ENCODE peak calls at places on chromosomes 6 and 20, in eight cellular contexts. M is hepatocyte, D is H9, A is H1, P is K562, Z is IMR-90, Y is mammary epithelial cell, L is HCT116. J is an unnamed sample.

GRCh38 chr20:42041000-42041565 is 422.9 kb upstream of the CHD6 start:
- DNase-seq in Y (no peak), Z (no peak), P (peak; percentile 16), D (no peak), L (no peak), A (no peak), M (peak; percentile 10), J (no peak)

GRCh38 chr6:288861-289260 is 3.4 kb upstream of the DUSP22 start:
- DNase-seq in L (no peak), D (no peak), P (no peak), M (no peak), A (no peak), Z (no peak), Y (no peak), J (no peak)

GRCh38 chr6:157267654-157268053 is 55.7 kb downstream of the TMEM242 start:
- DNase-seq in M (no peak), A (no peak), L (no peak), P (no peak), D (peak; percentile 25), Y (no peak), Z (no peak), J (no peak)

GRCh38 chr6:136471922-136472321 is 78.3 kb downstream of the MAP7 start:
- DNase-seq in Y (no peak), L (no peak), Z (no peak), P (no peak), D (no peak), M (no peak), A (no peak), J (no peak)

GRCh38 chr6:42774201-42774600 is 7.7 kb upstream of the BICRAL start:
- DNase-seq in L (no peak), A (no peak), Z (no peak), P (no peak), D (no peak), Y (no peak), M (no peak), J (no peak)

GRCh38 chr20:38628580-38629470 is 27.2 kb downstream of the ARHGAP40 start:
- DNase-seq in M (no peak), P (no peak), L (no peak), Y (no peak), D (peak; percentile 53), A (no peak), Z (no peak), J (no peak)

GRCh38 chr6:116847234-116847633 is 18.4 kb upstream of the GPRC6A start:
- DNase-seq in Y (peak; percentile 24), M (peak; percentile 54), A (no peak), Z (peak; percentile 41), L (peak; percentile 35), P (peak; percentile 17), D (no peak), J (no peak)

GRCh38 chr6:153564803-153565202 is 433.7 kb upstream of the RGS17 start:
- DNase-seq in P (no peak), A (no peak), D (no peak), M (no peak), Z (no peak), Y (no peak), L (no peak), J (no peak)

GRCh38 chr6:6494677-6495076 is 93.8 kb upstream of the LY86 start:
- DNase-seq in Z (no peak), Y (peak; percentile 39), L (peak; percentile 49), M (peak; percentile 57), P (peak; percentile 67), A (peak; percentile 33), D (peak; percentile 85), J (no peak)

GRCh38 chr20:53028337-53029007 is 56.3 kb downstream of the TSHZ2 start:
- DNase-seq in D (no peak), A (no peak), P (no peak), Y (peak; percentile 39), M (no peak), Z (no peak), L (no peak), J (no peak)

GRCh38 chr6:76682842-76683241 is 610.4 kb upstream of the IMPG1 start:
- DNase-seq in L (peak; percentile 12), D (no peak), Y (no peak), Z (peak; percentile 10), P (no peak), A (no peak), M (peak; percentile 10), J (no peak)

GRCh38 chr6:28161410-28162079 is 19.9 kb downstream of the ZKSCAN8 start:
- DNase-seq in D (peak; percentile 93), Y (peak; percentile 60), P (peak; percentile 91), Z (peak; percentile 68), L (no peak), M (peak; percentile 82), A (peak; percentile 65), J (no peak)

DNA sequence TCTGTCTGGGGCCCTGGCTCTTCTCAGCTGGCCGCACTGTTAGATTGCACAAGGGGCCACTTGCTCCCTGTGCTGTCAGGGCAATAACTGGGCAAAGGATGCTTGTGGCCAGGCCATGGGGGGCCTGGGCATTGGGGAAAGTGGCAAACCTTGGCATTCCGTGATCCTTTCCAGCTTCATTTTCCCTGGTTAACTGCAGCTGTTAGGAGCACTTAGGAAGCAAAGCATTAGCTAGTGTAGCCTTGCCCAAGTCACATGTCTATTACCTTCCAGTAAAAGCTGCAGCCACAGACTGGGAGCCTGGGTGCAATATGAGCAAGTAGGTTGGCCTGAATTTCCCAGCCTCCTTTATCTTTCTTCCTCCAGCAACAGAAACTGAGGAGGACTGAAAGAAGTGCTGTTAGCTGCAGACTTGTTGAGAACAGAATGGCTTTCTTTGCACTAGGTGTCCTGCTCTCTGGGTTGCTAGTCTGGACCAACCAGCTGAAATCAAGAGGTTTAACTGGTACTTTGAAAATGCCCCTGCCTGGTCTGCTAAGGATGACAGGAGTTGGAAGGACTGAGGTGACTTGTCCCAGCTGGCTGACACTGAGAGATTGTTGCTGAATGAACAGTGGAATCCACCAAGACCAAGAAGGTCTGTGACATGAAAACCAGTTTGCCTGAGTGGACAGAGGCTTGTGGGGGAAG is 312.3 kb upstream of the SUPT3H start:
- DNase-seq in Z (no peak), Y (no peak), P (no peak), L (no peak), M (no peak), D (no peak), A (no peak), J (no peak)
- H3K27me3 ChIP-seq in Z (no peaks in the 10 kb centered on the region), Y (no peaks in the 10 kb centered on the region), P (no peaks in the 10 kb centered on the region), L (no peaks in the 10 kb centered on the region), M (no peaks in the 10 kb centered on the region), D (no peaks in the 10 kb centered on the region), A (no peaks in the 10 kb centered on the region), J (no peaks in the 10 kb centered on the region)

GRCh38 chr6:93801101-93801847 is 381.9 kb upstream of the EPHA7 start:
- DNase-seq in Y (no peak), M (no peak), P (no peak), Z (no peak), A (no peak), L (no peak), D (peak; percentile 47), J (no peak)

GRCh38 chr6:93794161-93794560 is 374.8 kb upstream of the EPHA7 start:
- DNase-seq in Z (no peak), L (no peak), A (no peak), M (no peak), D (no peak), Y (no peak), P (no peak), J (no peak)

GRCh38 chr6:93799226-93799625 is 379.9 kb upstream of the EPHA7 start:
- DNase-seq in D (no peak), P (no peak), A (no peak), L (no peak), M (no peak), Y (no peak), Z (no peak), J (no peak)
- H2AFZ ChIP-seq in D (no peak overlapping the region), P (no peak overlapping the region), A (no peak overlapping the region), L (no peak overlapping the region), M (no peak overlapping the region), Y (no peak overlapping the region), Z (no peak overlapping the region), J (no peak overlapping the region)

DNA sequence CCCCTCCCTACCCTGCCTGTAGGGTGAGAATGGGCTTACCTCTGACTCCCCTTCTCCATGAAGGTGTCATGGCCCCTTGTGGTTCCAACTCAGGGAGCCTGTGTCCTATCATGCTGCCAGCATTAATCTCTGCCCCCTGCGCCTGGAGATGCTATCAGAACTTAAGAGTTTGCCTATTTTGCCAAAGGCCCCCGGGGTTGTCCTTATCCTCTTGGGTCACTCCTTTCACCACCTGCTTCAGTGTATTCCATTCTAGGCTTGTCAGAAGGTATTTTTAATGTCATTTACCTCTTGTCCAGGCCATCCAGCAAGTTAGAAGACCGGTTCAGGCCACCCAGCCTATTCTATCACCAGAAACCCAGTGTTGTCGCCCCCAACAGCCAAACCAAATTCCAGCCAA is 10.5 kb downstream of the RRBP1 start:
- DNase-seq in A (no peak), Y (no peak), Z (no peak), P (no peak), L (no peak), D (no peak), M (no peak), J (no peak)
- H4K20me1 ChIP-seq in A (peaks cover 6% of the 10 kb centered on the region), Y (peaks cover 4% of the 10 kb centered on the region), Z (peaks cover 100% of the 10 kb centered on the region), P (no peaks in the 10 kb centered on the region), L (no peaks in the 10 kb centered on the region), D (no peaks in the 10 kb centered on the region), M (peaks cover 99% of the 10 kb centered on the region), J (peaks cover 22% of the 10 kb centered on the region)

GRCh38 chr6:63537126-63537958 is 34.9 kb upstream of the LOC128125822 start:
- DNase-seq in A (no peak), Z (no peak), L (no peak), D (no peak), M (no peak), P (no peak), Y (peak; percentile 94), J (peak; percentile 83)
- H3K27me3 ChIP-seq in A (no peaks in the 10 kb centered on the region), Z (no peaks in the 10 kb centered on the region), L (no peaks in the 10 kb centered on the region), D (no peaks in the 10 kb centered on the region), M (no peaks in the 10 kb centered on the region), P (no peaks in the 10 kb centered on the region), Y (no peaks in the 10 kb centered on the region), J (no peaks in the 10 kb centered on the region)

GRCh38 chr6:128616342-128616741 is 95.9 kb upstream of the PTPRK start:
- DNase-seq in P (no peak), M (no peak), A (no peak), Z (no peak), D (no peak), L (no peak), Y (no peak), J (no peak)

DNA sequence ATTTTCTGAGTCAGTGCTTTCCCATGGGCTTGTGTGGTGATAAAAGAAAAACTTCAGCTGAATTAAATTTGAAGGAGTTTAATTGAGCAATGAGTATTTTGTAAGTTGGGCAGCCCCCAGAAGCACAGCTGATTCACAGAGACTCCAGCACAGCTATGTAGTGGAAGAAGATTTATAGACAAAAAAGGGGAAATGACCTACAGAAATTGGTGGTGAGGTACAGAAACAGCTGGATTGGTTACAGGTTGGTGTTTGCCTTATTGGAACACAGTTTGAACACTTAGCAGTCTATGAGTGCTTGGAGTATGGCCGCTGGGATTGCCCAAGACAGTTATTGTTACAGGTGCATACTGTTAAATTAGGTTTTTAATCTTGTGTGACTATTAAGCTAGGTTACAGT is 96.9 kb upstream of the PTPRK start:
- DNase-seq in D (no peak), A (no peak), M (no peak), L (no peak), P (no peak), Z (no peak), Y (no peak), J (no peak)
- H2AFZ ChIP-seq in D (no peak overlapping the region), A (no peak overlapping the region), M (no peak overlapping the region), L (no peak overlapping the region), P (no peak overlapping the region), Z (no peak overlapping the region), Y (no peak overlapping the region), J (no peak overlapping the region)

GRCh38 chr20:49704932-49705336 is 8.7 kb downstream of the B4GALT5 start:
- DNase-seq in D (no peak), Z (no peak), P (no peak), M (no peak), Y (no peak), A (no peak), L (no peak), J (no peak)
- H4K20me1 ChIP-seq in D (no peaks in the 10 kb centered on the region), Z (peaks cover 73% of the 10 kb centered on the region), P (no peaks in the 10 kb centered on the region), M (peaks cover 56% of the 10 kb centered on the region), Y (no peaks in the 10 kb centered on the region), A (peaks cover 22% of the 10 kb centered on the region), L (peaks cover 31% of the 10 kb centered on the region), J (no peaks in the 10 kb centered on the region)

GRCh38 chr6:56954389-56955170 is at the start of gene BEND6:
- DNase-seq in L (no peak), M (peak; percentile 82), D (peak; percentile 74), P (peak; percentile 86), Y (peak; percentile 67), Z (peak; percentile 87), A (peak; percentile 17), J (no peak)
- H3K27me3 ChIP-seq in L (no peaks in the 10 kb centered on the region), M (peaks cover 32% of the 10 kb centered on the region), D (peaks cover 3% of the 10 kb centered on the region), P (no peaks in the 10 kb centered on the region), Y (no peaks in the 10 kb centered on the region), Z (no peaks in the 10 kb centered on the region), A (no peaks in the 10 kb centered on the region), J (no peaks in the 10 kb centered on the region)